ENCODE peak calls at places on chromosomes 13 and 19, in five cellular contexts. M is GM12878, T is HepG2, P is A549, X is K562. O is an unnamed sample.
A peak's percentile ranks its signal among the peaks of the same experiment; 100 is the strongest.

GRCh38 chr19:45496349-45496953 is 396 bp downstream of the RTN2 start:
- DNase-seq in M (no peak), T (no peak), X (peak; percentile 67), P (no peak), O (peak; percentile 86)

GRCh38 chr19:3213159-3213558 is 11.3 kb upstream of the CELF5 start:
- DNase-seq in M (no peak), T (no peak), P (no peak), X (no peak), O (no peak)

GRCh38 chr19:6564393-6564792 is 26.6 kb downstream of the CD70 start:
- DNase-seq in M (no peak), T (peak; percentile 18), P (no peak), X (peak; percentile 61), O (peak; percentile 44)

GRCh38 chr13:72504026-72504925 is 223.2 kb downstream of the MZT1 start:
- DNase-seq in X (no peak), P (no peak), T (no peak), M (no peak), O (no peak)

GRCh38 chr13:70424928-70425327 is 316.7 kb upstream of the KLHL1 start:
- DNase-seq in M (no peak), X (no peak), P (no peak), T (no peak), O (no peak)

GRCh38 chr13:101690871-101691270 is 238.4 kb downstream of the ITGBL1 start:
- DNase-seq in M (no peak), X (no peak), T (no peak), P (no peak), O (no peak)

GRCh38 chr13:46179576-46180368 is 2.2 kb downstream of the LCP1 start:
- DNase-seq in M (no peak), X (peak; percentile 50), P (no peak), T (no peak), O (no peak)

GRCh38 chr13:23407996-23408395 is 25.5 kb downstream of the SACS start:
- DNase-seq in X (no peak), M (no peak), T (no peak), P (no peak), O (no peak)

GRCh38 chr13:30737511-30738342 is 2.4 kb downstream of the ALOX5AP start:
- DNase-seq in T (no peak), P (no peak), X (no peak), M (no peak), O (no peak)

GRCh38 chr19:10295305-10295846 is 5.6 kb downstream of the ICAM5 start:
- DNase-seq in X (no peak), M (no peak), P (no peak), T (no peak), O (peak; percentile 78)

GRCh38 chr13:100195568-100195967 is 106.7 kb downstream of the PCCA start:
- DNase-seq in M (no peak), X (no peak), T (no peak), P (no peak), O (peak; percentile 72)

GRCh38 chr19:8500158-8500557 is 2.3 kb downstream of the PRAM1 start:
- DNase-seq in P (no peak), M (no peak), X (no peak), T (no peak), O (no peak)

GRCh38 chr19:42018503-42019193 is 24.6 kb upstream of the ATP1A3 start:
- DNase-seq in T (no peak), X (peak; percentile 72), P (no peak), M (no peak), O (no peak)

GRCh38 chr19:48780684-48781391 is 25.5 kb downstream of the FGF21 start:
- DNase-seq in M (peak; percentile 54), T (peak; percentile 88), P (no peak), X (peak; percentile 86), O (no peak)

GRCh38 chr19:41364546-41365391 is 820 bp upstream of the B9D2 start:
- DNase-seq in P (no peak), X (peak; percentile 24), T (no peak), M (no peak), O (no peak)

GRCh38 chr19:42426643-42427042 is 545 bp downstream of the LIPE start:
- DNase-seq in M (no peak), X (no peak), P (no peak), T (no peak), O (no peak)

GRCh38 chr19:55487884-55488687 is at the start of gene SSC5D:
- DNase-seq in M (no peak), X (no peak), P (no peak), T (no peak), O (peak; percentile 60)

GRCh38 chr13:40389081-40389641 is 277.3 kb downstream of the FOXO1 start:
- DNase-seq in X (no peak), P (no peak), T (no peak), M (peak; percentile 4), O (no peak)

GRCh38 chr13:99215466-99215865 is 14.8 kb downstream of the UBAC2 start:
- DNase-seq in M (no peak), X (no peak), P (no peak), T (no peak), O (no peak)

GRCh38 chr13:108433976-108434375 is 164.5 kb downstream of the TNFSF13B start:
- DNase-seq in M (no peak), T (no peak), X (no peak), P (no peak), O (no peak)

GRCh38 chr13:30766957-30767603 is 31.7 kb downstream of the ALOX5AP start:
- DNase-seq in M (peak; percentile 59), T (no peak), X (no peak), P (no peak), O (no peak)

GRCh38 chr13:64798422-64798821 is 2431.7 kb downstream of the PCDH9 start:
- DNase-seq in M (no peak), T (no peak), P (no peak), X (no peak), O (no peak)

GRCh38 chr19:47228168-47228936 is 2.6 kb downstream of the BBC3 start:
- DNase-seq in T (peak; percentile 69), X (peak; percentile 81), P (peak; percentile 71), M (no peak), O (peak; percentile 67)

GRCh38 chr13:48500652-48501197 is 32.2 kb downstream of the RCBTB2 start:
- DNase-seq in M (no peak), T (peak; percentile 41), P (no peak), X (no peak), O (peak; percentile 19)

GRCh38 chr13:60351326-60351725 is 45.7 kb upstream of the TDRD3 start:
- DNase-seq in X (no peak), P (no peak), T (no peak), M (no peak), O (no peak)

GRCh38 chr13:45180303-45180702 is 20.5 kb downstream of the KCTD4 start:
- DNase-seq in M (no peak), T (no peak), P (no peak), X (no peak), O (no peak)

GRCh38 chr13:40539954-40540706 is 126.3 kb downstream of the FOXO1 start:
- DNase-seq in M (no peak), P (peak; percentile 30), X (no peak), T (peak; percentile 96), O (peak; percentile 83)

GRCh38 chr13:98866882-98867281 is 111.0 kb downstream of the DOCK9 start:
- DNase-seq in T (no peak), P (no peak), X (no peak), M (no peak), O (peak; percentile 52)

GRCh38 chr19:43957891-43958290 is 6.9 kb downstream of the ZNF221 start:
- DNase-seq in T (peak; percentile 59), M (no peak), X (no peak), P (no peak), O (no peak)

GRCh38 chr19:46081928-46082727 is 41.3 kb upstream of the IGFL4 start:
- DNase-seq in P (peak; percentile 70), T (peak; percentile 41), X (peak; percentile 36), M (peak; percentile 8), O (peak; percentile 80)

GRCh38 chr13:19605161-19605955 is 28.1 kb upstream of the MPHOSPH8 start:
- DNase-seq in X (no peak), P (no peak), T (no peak), M (no peak), O (no peak)

GRCh38 chr19:50478901-50479715 is 2.5 kb upstream of the GARIN5A start:
- DNase-seq in T (peak; percentile 81), P (peak; percentile 92), X (peak; percentile 86), M (no peak), O (peak; percentile 89)

GRCh38 chr13:112445411-112446271 is 69.5 kb downstream of the SPACA7 start:
- DNase-seq in T (no peak), X (no peak), P (no peak), M (no peak), O (no peak)

GRCh38 chr19:49855676-49856573 is 5.0 kb downstream of the PTOV1 start:
- DNase-seq in P (no peak), X (no peak), M (no peak), T (no peak), O (no peak)

GRCh38 chr19:33903489-33903850 is 106.8 kb downstream of the KCTD15 start:
- DNase-seq in M (no peak), X (no peak), T (no peak), P (no peak), O (no peak)

GRCh38 chr19:33905473-33905936 is 108.8 kb downstream of the KCTD15 start:
- DNase-seq in P (no peak), M (no peak), X (no peak), T (no peak), O (peak; percentile 68)

GRCh38 chr19:33904681-33905080 is 108.0 kb downstream of the KCTD15 start:
- DNase-seq in P (no peak), M (no peak), X (no peak), T (peak; percentile 14), O (peak; percentile 64)

GRCh38 chr19:33906578-33907335 is 110.1 kb downstream of the KCTD15 start:
- DNase-seq in X (no peak), T (peak; percentile 6), P (no peak), M (no peak), O (peak; percentile 74)

GRCh38 chr19:33905937-33906577 is 109.4 kb downstream of the KCTD15 start:
- DNase-seq in P (peak; percentile 52), T (no peak), M (no peak), X (peak; percentile 11), O (peak; percentile 89)
- TF ChIP-seq JUNB in P (no peak), T (no peak), M (no peak), X (no peak), O (no peak)

GRCh38 chr13:94947392-94947791 is 235.0 kb upstream of the SOX21 start:
- DNase-seq in X (no peak), P (no peak), T (no peak), M (no peak), O (no peak)
- TF ChIP-seq JUNB in X (no peak), P (no peak), T (no peak), M (no peak), O (no peak)

GRCh38 chr13:21208755-21209154 is 32.3 kb downstream of the MRPL57 start:
- DNase-seq in T (no peak), X (no peak), P (no peak), M (no peak), O (no peak)
- TF ChIP-seq JUNB in T (no peak), X (no peak), P (no peak), M (no peak), O (no peak)

GRCh38 chr19:35421362-35421761 is 26.7 kb upstream of the FFAR2 start:
- DNase-seq in M (no peak), X (no peak), P (no peak), T (no peak), O (no peak)

GRCh38 chr19:35427187-35427586 is 20.9 kb upstream of the FFAR2 start:
- DNase-seq in M (no peak), X (peak; percentile 49), T (no peak), P (no peak), O (no peak)

GRCh38 chr19:35429698-35430097 is 18.4 kb upstream of the FFAR2 start:
- DNase-seq in T (no peak), X (peak; percentile 39), M (no peak), P (no peak), O (no peak)

GRCh38 chr19:35430382-35431146 is 17.5 kb upstream of the FFAR2 start:
- DNase-seq in P (no peak), M (no peak), T (no peak), X (no peak), O (no peak)

GRCh38 chr19:35425682-35426081 is 22.4 kb upstream of the FFAR2 start:
- DNase-seq in P (no peak), T (no peak), M (no peak), X (no peak), O (no peak)
- TF ChIP-seq JUNB in P (no peak), T (no peak), M (no peak), X (no peak), O (no peak)